ENCODE peak calls at places on chromosomes 4 and X, in four cellular contexts. B is upper lobe of left lung, M is sigmoid colon, H is stomach. P is an unnamed sample. For H3K4me1, the result is how much of the 10 kb centered on the place peaks cover.

GRCh38 chr4:101103381-101104142 is 243.8 kb downstream of the PPP3CA start:
- DNase-seq in B (no peak), M (no peak), H (no peak), P (no peak)

GRCh38 chrX:57677132-57677858 is 2.8 kb downstream of the NLRP2B start:
- DNase-seq in B (no peak), M (no peak), H (no peak), P (no peak)

GRCh38 chr4:153489856-153490558 is 23.8 kb downstream of the TMEM131L start:
- DNase-seq in B (no peak), M (no peak), H (no peak), P (no peak)

GRCh38 chr4:1991596-1992434 is 17.0 kb downstream of the NELFA start:
- DNase-seq in B (peak), M (no peak), H (peak), P (no peak)

GRCh38 chr4:53100801-53101581 is 238.9 kb downstream of the RASL11B start:
- DNase-seq in B (no peak), M (no peak), H (no peak), P (no peak)

GRCh38 chrX:128973033-128973432 is 550.3 kb downstream of the SMARCA1 start:
- DNase-seq in B (no peak), M (no peak), H (no peak), P (no peak)

GRCh38 chr4:56465599-56466295 is 1.7 kb upstream of the SRP72 start:
- DNase-seq in B (no peak), M (no peak), H (no peak), P (no peak)

GRCh38 chrX:130575831-130576404 is 174.1 kb downstream of the RBMX2 start:
- DNase-seq in B (no peak), M (no peak), H (peak), P (peak)

GRCh38 chrX:113759422-113759821 is 824.5 kb upstream of the HTR2C start:
- DNase-seq in B (no peak), M (no peak), H (no peak), P (no peak)

GRCh38 chrX:40468033-40468979 is 112.5 kb upstream of the ATP6AP2 start:
- DNase-seq in B (no peak), M (peak), H (peak), P (peak)

GRCh38 chr4:85760521-85760920 is 285.6 kb downstream of the ARHGAP24 start:
- DNase-seq in B (no peak), M (no peak), H (no peak), P (no peak)

GRCh38 chr4:1008840-1009646 is 2.4 kb upstream of the FGFRL1 start:
- DNase-seq in B (peak), M (peak), H (peak), P (peak)

GRCh38 chrX:130615941-130616340 is 214.2 kb downstream of the RBMX2 start:
- DNase-seq in B (no peak), M (no peak), H (no peak), P (no peak)

GRCh38 chr4:51942833-51943215 is 77.3 kb downstream of the LRRC66 start:
- DNase-seq in B (no peak), M (no peak), H (no peak), P (no peak)

GRCh38 chr4:89164400-89164799 is 53.1 kb downstream of the TIGD2 start:
- DNase-seq in B (no peak), M (no peak), H (no peak), P (no peak)

GRCh38 chr4:144645621-144646522 is at the start of gene HHIP:
- DNase-seq in B (peak), M (peak), H (peak), P (peak)

GRCh38 chrX:50211510-50211909 is 6.9 kb downstream of the CCNB3 start:
- DNase-seq in B (no peak), M (no peak), H (no peak), P (no peak)

GRCh38 chr4:52110171-52110570 is 59.1 kb downstream of the SPATA18 start:
- DNase-seq in B (no peak), M (no peak), H (no peak), P (no peak)

GRCh38 chr4:25500626-25501318 is 123.7 kb downstream of the ANAPC4 start:
- DNase-seq in B (no peak), M (no peak), H (no peak), P (no peak)

GRCh38 chrX:1657367-1658082 is 42.7 kb downstream of the ASMT start:
- DNase-seq in B (peak), M (no peak), H (no peak), P (peak)

DNA sequence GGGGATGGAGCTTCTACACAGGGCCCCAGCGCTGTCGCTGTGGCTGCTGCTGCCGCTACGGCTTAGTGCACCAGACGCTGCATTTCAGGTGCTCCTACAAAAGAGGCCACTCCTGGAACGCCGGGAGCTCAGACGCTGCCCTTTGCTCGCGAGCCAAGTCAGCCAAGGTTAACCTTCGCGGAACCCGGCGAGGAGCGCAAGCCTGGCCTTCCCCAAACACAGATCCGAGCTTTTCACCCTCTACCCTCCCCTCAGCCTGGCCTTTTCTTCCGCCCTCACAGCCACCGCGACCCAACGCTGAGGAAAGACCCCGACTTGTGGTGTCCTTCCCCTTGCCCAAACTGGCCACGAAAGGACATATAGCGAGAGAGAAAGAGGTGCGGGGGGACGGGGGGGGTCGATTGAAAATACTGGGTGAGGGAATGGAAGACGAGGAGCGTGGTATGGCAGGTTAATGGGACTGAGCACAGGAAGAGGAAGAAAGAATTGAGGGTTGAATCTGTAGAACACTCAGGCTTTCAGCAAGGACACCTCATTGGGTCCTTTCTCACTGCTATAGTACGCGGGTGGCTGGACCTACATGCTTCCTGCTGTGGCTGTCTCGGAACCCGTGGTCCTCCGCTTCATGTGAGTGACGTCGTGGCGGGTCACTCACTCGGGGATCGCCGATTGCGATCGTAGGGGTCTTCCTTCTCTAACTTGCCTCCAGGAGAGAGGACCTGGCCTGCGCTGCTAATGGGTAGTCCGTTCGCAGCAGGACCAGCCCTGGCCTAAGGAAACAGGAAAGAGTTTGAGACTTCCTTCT is at the start of the genes AIMP1 and TBCK:
- DNase-seq in B (peak), M (peak), H (peak), P (peak)
- TF ChIP-seq EP300 in B (no peak), M (no peak), H (no peak), P (no peak)

GRCh38 chr4:87032884-87033533 is 98.2 kb downstream of the AFF1 start:
- DNase-seq in B (no peak), M (no peak), H (no peak), P (no peak)

GRCh38 chr4:87033902-87034301 is 99.1 kb downstream of the AFF1 start:
- DNase-seq in B (no peak), M (no peak), H (no peak), P (no peak)

GRCh38 chr4:87036713-87037112 is 101.9 kb downstream of the AFF1 start:
- DNase-seq in B (no peak), M (no peak), H (no peak), P (no peak)

GRCh38 chr4:87035881-87036509 is 101.2 kb downstream of the AFF1 start:
- DNase-seq in B (no peak), M (no peak), H (no peak), P (no peak)

GRCh38 chr4:87034527-87034926 is 99.7 kb downstream of the AFF1 start:
- DNase-seq in B (no peak), M (no peak), H (no peak), P (no peak)
- H3K4me1 ChIP-seq in B (half or more), M (under half), H (half or more), P (half or more)

DNA sequence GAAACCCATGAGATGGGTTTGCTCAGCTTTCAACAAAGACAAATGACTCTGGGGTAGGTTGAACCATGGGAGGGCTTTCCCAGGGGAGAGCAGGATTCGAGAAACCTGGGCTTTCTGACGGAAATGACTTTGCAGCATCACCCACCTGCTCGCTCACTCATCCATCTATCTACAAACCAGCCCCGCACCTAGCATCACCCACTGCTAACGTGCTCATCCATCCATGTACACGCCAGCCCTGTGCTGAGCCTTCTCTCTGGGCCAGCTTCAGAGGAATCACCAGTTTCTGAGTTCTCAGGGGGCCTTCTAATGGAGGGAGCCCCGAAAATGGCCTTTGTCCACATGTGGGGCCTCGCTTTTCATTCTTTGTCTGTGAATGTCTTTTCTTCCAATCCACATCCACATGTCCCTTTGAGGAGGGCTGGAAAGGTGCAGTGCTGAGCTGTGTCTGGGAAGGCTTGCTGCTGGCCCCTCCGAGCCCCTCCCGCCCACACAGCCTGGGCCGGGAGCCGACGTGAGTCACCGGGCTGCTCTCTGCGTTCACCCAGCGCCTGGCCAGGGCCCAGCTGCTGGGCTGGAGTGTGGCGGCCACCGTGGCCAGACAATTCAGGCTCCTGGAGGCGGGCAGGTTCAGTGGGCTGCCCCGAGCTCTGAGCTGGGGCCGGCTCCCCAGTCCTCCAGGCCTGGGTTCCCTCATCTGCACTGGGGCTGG is 14.7 kb downstream of the SORCS2 start:
- DNase-seq in B (peak), M (peak), H (peak), P (peak)
- TF ChIP-seq EP300 in B (no peak), M (no peak), H (no peak), P (no peak)

GRCh38 chr4:7841071-7841470 is 98.6 kb downstream of the AFAP1 start:
- DNase-seq in B (no peak), M (peak), H (no peak), P (no peak)
- H3K4me1 ChIP-seq in B (under half), M (under half), H (under half), P (under half)

DNA sequence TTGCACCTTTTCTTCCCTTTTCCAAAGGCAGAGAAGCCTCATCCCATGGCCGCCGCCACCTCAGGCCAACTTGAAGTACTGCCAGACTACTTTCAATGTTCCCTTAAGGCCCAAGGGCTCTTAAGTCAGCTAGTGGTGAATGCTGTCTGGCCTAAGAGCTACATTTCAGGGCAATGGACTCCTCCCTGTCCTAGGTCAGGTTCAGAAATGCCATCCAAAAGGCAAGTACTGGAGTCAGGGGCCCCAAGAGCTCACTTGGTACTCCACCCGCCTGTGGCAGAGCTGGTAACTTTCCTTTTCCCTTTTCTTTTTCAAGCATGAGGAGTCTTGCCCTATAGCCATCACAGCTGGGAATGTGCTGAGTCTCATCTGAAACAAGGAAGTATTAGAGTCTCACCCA is 327.1 kb downstream of the NAP1L3 start:
- DNase-seq in B (no peak), M (no peak), H (no peak), P (no peak)
- TF ChIP-seq EP300 in B (no peak), M (no peak), H (no peak), P (no peak)

DNA sequence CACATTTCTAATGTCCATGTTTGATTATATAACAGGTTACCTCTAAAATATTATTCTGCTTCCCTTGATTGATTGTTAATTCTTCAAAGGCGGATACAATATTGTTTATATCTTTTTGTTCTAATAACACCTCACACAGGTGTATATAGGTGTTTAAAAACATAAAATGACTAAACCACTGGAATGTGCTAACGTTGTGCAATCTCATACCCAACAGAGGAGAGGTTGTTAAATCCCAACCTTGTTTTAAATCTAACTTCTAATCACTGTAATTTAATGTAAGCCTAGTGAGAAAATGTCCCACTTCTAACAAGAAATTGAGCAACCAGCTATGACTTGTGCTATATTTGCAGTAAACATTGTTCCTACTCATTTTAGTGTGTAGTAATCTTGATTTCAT is 1.3 kb downstream of the ODAM start:
- DNase-seq in B (no peak), M (no peak), H (no peak), P (no peak)
- H3K4me1 ChIP-seq in B (under half), M (under half), H (under half), P (under half)

GRCh38 chr4:74624351-74625151 is 169.8 kb downstream of the BTC start:
- DNase-seq in B (no peak), M (no peak), H (no peak), P (no peak)
- TF ChIP-seq EP300 in B (no peak), M (no peak), H (no peak), P (no peak)

DNA sequence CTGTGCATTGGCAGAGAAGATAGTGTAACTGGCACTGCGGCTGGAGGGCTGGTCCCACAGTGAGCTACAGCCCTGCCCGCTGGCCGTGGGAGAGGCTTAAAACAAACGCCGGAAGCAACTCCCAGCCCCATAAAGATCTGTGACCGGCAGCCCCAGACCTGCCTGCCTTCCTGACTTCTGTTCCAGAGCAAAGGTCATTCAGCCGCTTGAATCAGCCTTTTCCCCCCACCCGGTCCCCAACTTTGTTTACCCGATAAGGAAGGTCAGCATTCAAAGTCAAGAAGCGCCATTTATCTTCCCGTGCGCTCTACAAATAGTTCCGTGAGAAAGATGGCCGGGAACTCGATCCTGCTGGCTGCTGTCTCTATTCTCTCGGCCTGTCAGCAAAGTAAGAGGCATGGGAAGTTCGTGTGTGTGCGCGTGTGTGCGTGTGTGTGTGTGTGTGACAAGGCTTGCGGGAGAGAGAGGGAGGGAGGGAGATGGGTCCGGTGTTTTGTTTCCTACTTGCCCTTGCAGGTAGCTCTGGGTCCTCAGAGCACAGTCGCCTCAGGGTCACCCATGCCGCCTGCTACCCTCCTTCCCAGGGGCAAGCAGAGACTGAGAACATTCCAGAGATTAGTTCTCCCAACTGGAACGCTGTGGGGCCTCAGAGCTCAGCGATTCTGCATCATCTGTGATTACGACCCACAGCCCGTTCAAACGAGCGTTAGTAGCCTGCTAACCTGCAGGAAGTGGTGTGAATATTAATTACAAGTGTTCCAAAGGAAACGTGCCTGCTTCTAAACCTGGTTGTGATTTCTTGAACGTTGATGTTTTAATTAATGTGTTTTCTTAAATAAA is at the start of gene MGST2:
- DNase-seq in B (peak), M (peak), H (peak), P (peak)
- H3K4me1 ChIP-seq in B (under half), M (under half), H (half or more), P (under half)

DNA sequence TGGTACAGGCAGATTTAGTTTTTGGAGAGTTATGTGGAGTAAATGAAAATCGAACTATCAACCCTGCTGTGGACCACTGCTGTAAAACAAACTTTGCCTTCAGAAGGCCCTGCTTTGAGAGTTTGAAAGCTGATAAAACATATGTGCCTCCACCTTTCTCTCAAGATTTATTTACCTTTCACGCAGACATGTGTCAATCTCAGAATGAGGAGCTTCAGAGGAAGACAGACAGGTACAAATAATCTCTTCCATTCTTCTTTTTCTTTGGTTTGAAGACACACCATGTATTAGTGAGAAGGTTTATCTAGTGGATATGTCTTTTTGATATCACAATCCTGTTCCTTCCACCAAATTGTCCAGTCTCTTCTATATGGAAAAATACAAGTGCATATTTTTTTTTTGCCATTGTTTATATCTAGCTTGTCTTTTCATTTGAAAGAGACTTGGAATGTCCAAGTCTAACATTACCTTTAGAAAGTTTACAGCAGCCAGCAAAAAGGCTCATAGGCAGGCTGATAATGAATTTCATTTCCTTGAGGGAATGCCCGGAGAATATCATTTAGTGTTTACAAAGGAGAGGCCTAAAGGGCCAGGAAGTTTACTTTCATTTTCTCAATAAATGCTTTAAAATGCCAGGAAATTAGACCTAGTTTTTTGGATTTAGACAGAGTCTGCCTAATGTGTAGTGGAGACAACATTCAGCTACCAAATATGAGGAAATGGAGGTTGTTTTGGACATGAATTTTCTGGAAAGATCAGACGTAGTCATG is 18.6 kb downstream of the AFM start:
- DNase-seq in B (no peak), M (no peak), H (no peak), P (no peak)
- TF ChIP-seq EP300 in B (no peak), M (no peak), H (no peak), P (no peak)

GRCh38 chr4:172985552-172985951 is 183.1 kb upstream of the GALNT7 start:
- DNase-seq in B (no peak), M (no peak), H (no peak), P (no peak)

GRCh38 chr4:172986114-172986513 is 182.5 kb upstream of the GALNT7 start:
- DNase-seq in B (no peak), M (no peak), H (no peak), P (no peak)

GRCh38 chr4:172992648-172993356 is 175.8 kb upstream of the GALNT7 start:
- DNase-seq in B (no peak), M (no peak), H (no peak), P (no peak)

GRCh38 chr4:172995161-172995560 is 173.4 kb upstream of the GALNT7 start:
- DNase-seq in B (no peak), M (no peak), H (no peak), P (no peak)

DNA sequence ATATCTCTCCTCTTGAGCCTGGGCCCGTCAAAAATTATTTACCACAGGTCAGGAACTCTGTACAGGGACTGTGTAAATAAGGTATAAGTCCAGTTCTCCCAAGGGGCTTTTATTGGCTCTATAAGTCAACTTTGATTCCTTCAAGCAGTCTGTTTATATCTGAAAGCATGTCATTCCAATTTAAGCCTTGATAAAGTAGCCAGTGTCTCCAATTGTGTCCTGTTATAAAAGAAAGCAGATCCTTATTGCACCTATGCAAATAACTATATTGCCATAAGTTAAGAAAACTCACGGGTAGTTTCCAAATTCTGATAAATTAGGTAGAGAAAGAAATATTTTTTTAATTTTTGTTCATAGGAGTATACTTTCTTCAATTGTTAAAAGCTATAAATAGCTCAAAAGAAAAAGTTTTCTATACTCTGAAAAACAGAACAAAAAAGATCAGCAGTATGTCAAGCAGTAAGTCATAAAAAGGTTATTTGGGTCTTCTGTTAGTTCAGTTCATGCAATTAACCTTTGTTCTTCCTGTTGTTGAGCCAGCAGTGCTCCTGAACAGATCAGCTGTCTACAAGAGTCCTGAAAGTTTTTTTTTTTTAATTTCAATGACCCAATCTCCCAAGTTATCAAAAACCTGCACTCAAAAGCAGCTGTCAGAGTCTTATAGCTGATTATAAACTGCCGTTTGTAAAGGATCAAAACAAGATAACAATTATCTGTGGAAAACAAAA is 178.5 kb upstream of the GALNT7 start:
- DNase-seq in B (no peak), M (no peak), H (no peak), P (no peak)
- H3K4me1 ChIP-seq in B (under half), M (under half), H (under half), P (under half)